ENCODE peak calls at places on chromosomes 16 and 17, in six cellular contexts. C is GM12878, Y is H1, W is K562, F is SK-N-SH, P is HepG2. A is an unnamed sample.

GRCh38 chr17:55230716-55231115 is 34.0 kb upstream of the HLF start:
- DNase-seq in Y (no peak), W (no peak), F (no peak), P (no peak), C (no peak), A (no peak)

GRCh38 chr16:89050119-89050867 is 43.4 kb upstream of the ACSF3 start:
- DNase-seq in Y (no peak), F (no peak), C (no peak), W (no peak), P (no peak), A (no peak)

GRCh38 chr16:66523861-66524354 is 26.0 kb downstream of the TK2 start:
- DNase-seq in Y (no peak), F (no peak), P (no peak), W (no peak), C (no peak), A (peak)

GRCh38 chr17:27778193-27778592 is 22.1 kb downstream of the NOS2 start:
- DNase-seq in C (no peak), P (no peak), W (no peak), F (no peak), Y (no peak), A (no peak)

GRCh38 chr17:55478971-55479370 is 32.3 kb downstream of the SMIM36 start:
- DNase-seq in Y (no peak), W (no peak), C (no peak), F (no peak), P (peak), A (no peak)

GRCh38 chr17:64042700-64043485 is 22.5 kb upstream of the ICAM2 start:
- DNase-seq in F (no peak), Y (no peak), W (no peak), C (no peak), P (no peak), A (no peak)

GRCh38 chr16:86511317-86512161 is 1.2 kb downstream of the FOXF1 start:
- DNase-seq in Y (no peak), F (no peak), P (no peak), W (no peak), C (no peak), A (no peak)

GRCh38 chr16:25109643-25110042 is 1.9 kb upstream of the LCMT1 start:
- DNase-seq in W (no peak), C (no peak), Y (no peak), P (peak), F (no peak), A (no peak)

GRCh38 chr17:72171703-72172670 is 51.2 kb downstream of the SOX9 start:
- DNase-seq in F (no peak), Y (no peak), P (no peak), W (no peak), C (no peak), A (no peak)

DNA sequence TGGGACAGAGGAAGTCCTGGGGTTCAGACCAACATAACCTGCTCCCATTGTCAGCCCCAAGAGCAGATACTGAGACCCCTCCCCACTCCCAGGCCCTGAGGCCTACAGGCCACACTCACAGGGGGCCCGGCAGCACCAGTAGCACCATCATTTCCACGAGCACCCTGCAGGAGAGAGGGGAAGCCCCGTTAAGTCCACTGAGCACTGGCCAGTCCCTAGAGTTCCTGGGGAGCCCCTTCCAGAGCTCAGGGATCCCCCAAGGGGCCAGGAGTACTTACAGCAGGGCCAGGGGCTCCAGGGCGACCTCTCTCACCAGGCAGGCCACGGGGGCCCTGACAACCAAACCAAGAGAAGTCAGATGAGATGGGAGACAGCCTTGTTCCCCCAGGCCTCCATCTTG is 5.4 kb downstream of the COL1A1 start:
- DNase-seq in P (no peak), F (no peak), W (no peak), Y (no peak), C (no peak), A (no peak)
- H3K27ac ChIP-seq in P (no peak), F (no peak), W (no peak), Y (no peak), C (no peak), A (no peak)

DNA sequence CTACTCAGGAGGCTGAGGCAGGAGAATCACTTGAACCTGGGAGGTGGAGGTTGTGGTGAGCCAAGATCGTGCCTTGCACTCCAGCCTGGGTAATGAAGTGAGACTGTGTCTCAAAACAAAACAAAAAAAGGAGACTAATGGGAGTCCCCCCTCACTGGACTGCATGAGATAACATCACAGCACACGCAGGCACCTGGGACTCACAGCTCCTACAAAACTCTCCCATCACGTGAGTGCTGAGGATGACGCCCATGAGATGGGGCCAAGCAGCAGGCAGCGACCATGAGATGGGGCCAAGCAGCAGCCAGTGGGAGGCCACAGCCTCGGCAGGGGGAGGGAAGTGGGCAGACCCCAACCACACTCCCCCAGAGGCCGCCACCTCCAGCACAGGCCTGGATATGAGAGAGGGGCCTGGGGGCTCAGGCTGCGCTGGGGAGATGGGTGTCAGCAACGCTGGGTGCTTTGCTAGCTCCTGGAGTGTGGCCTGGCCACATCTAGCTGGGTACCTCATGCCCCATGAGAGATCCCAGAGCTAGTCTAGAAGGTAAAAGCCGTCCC is 15.4 kb downstream of the DNAAF8 start:
- DNase-seq in P (no peak), Y (no peak), F (no peak), C (no peak), W (no peak), A (no peak)
- H3K4me3 ChIP-seq in P (no peak), Y (no peak), F (no peak), C (no peak), W (no peak), A (no peak)

GRCh38 chr17:66637491-66637890 is 197.4 kb upstream of the CACNG5 start:
- DNase-seq in C (no peak), W (no peak), F (no peak), P (no peak), Y (no peak), A (no peak)

GRCh38 chr17:66633322-66633965 is 201.5 kb upstream of the CACNG5 start:
- DNase-seq in Y (no peak), F (no peak), C (no peak), P (no peak), W (no peak), A (peak)

GRCh38 chr17:66634193-66634592 is 200.7 kb upstream of the CACNG5 start:
- DNase-seq in C (no peak), P (no peak), Y (no peak), W (no peak), F (no peak), A (no peak)

GRCh38 chr17:66636111-66636510 is 198.8 kb upstream of the CACNG5 start:
- DNase-seq in P (no peak), W (no peak), Y (no peak), C (no peak), F (no peak), A (no peak)

DNA sequence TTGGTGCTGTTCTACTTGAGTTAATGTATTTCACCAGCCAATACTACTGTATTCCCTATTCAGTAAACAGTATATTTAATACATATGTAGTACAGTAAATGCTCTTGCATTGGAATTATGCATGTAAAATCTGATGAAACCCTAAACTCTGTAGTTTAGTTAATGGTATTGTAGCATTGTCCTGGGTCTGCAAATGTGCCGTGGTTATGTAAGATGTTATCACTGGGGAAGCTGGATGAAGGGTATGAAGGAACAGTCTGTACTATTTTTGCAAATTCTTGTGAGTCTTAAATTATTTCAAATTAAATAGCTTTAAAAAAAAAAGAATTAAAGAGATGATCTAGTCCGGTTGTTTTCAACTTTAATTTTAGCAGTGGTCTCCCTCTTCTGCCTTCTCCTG is 199.3 kb upstream of the CACNG5 start:
- DNase-seq in W (no peak), F (no peak), C (no peak), Y (no peak), P (no peak), A (no peak)
- TF ChIP-seq GABPA in W (no peak), F (no peak), C (no peak), Y (no peak), P (no peak), A (no peak)

GRCh38 chr16:53707671-53708070 is 3.7 kb downstream of the FTO start:
- DNase-seq in W (no peak), C (no peak), P (no peak), Y (no peak), F (no peak), A (no peak)

GRCh38 chr16:53708490-53708889 is 4.5 kb downstream of the FTO start:
- DNase-seq in Y (no peak), W (no peak), C (no peak), F (no peak), P (no peak), A (no peak)

GRCh38 chr16:53703590-53704444 is at the start of the genes FTO and RPGRIP1L:
- DNase-seq in F (peak), P (peak), C (peak), W (peak), Y (peak), A (peak)

DNA sequence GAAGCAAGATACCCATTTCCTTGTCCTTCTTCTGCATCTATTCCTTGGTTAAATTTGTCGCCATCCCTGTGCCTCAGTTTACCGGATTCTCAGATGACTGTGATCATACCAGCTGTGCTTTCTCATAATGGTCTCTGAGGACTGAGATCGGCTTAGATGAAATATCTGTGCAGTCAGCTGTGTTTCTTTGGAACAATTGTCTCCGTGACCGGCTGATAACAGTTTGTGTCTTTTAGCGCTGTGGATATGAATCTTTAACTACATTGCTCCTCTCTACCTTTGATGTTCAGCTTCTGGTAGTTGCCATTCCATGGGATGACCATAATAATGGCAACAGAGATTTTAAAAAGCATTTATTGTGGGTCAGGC is 473 bp downstream of the FTO start:
- DNase-seq in W (no peak), F (no peak), Y (no peak), P (no peak), C (no peak), A (no peak)
- H3K27ac ChIP-seq in W (no peak), F (peak), Y (no peak), P (peak), C (peak), A (peak)

GRCh38 chr17:76138234-76138895 is 2.7 kb downstream of the FOXJ1 start:
- DNase-seq in W (no peak), Y (peak), F (peak), C (no peak), P (peak), A (no peak)

GRCh38 chr17:76137351-76138233 is 3.5 kb downstream of the FOXJ1 start:
- DNase-seq in C (no peak), W (peak), P (no peak), F (peak), Y (peak), A (no peak)

GRCh38 chr17:76139801-76140660 is 1.0 kb downstream of the FOXJ1 start:
- DNase-seq in Y (peak), C (no peak), W (peak), F (peak), P (no peak), A (no peak)

GRCh38 chr17:76139261-76139752 is 1.7 kb downstream of the FOXJ1 start:
- DNase-seq in Y (no peak), C (no peak), P (no peak), W (no peak), F (no peak), A (no peak)

GRCh38 chr17:76138896-76139248 is 2.2 kb downstream of the FOXJ1 start:
- DNase-seq in W (no peak), Y (no peak), P (no peak), C (no peak), F (no peak), A (no peak)
- H3K4me3 ChIP-seq in W (no peak), Y (peak), P (no peak), C (no peak), F (no peak), A (no peak)

GRCh38 chr17:81437221-81437651 is 42.0 kb downstream of the BAHCC1 start:
- DNase-seq in W (no peak), F (peak), Y (no peak), P (no peak), C (no peak), A (no peak)

GRCh38 chr17:81436294-81436849 is 41.1 kb downstream of the BAHCC1 start:
- DNase-seq in Y (no peak), F (peak), C (no peak), W (no peak), P (no peak), A (no peak)

GRCh38 chr17:81438688-81439087 is 43.4 kb downstream of the BAHCC1 start:
- DNase-seq in P (no peak), Y (no peak), W (no peak), C (no peak), F (no peak), A (no peak)

GRCh38 chr17:81439926-81440450 is 44.7 kb downstream of the BAHCC1 start:
- DNase-seq in F (no peak), P (no peak), Y (no peak), C (no peak), W (no peak), A (no peak)

GRCh38 chr17:81438024-81438664 is 42.9 kb downstream of the BAHCC1 start:
- DNase-seq in F (peak), C (no peak), P (no peak), Y (no peak), W (no peak), A (no peak)
- TF ChIP-seq GABPA in F (no peak), C (no peak), P (no peak), Y (no peak), W (no peak), A (no peak)

DNA sequence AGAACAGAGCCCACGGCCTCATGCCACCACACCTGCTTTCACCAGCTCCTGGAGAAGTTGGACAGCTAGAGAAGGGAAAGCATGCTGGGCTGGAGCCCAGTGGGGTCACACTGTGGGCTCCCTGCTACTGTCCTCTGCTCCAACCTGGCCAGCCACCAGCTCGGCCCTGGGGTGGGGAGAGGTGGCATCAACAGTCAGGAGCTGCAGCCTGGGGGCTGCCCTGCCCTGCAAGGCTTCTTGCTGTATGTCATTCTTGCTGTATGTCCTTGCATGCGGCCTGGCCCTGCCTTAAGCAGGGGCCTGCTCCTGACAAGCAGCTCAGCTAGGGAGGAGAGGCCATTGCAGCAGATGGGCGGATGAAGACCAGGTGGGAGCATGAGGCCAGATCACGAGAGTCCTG is 50.7 kb upstream of the CCL2 start:
- DNase-seq in F (no peak), W (no peak), P (no peak), Y (no peak), C (no peak), A (no peak)
- H3K27ac ChIP-seq in F (no peak), W (no peak), P (no peak), Y (no peak), C (no peak), A (no peak)

GRCh38 chr17:17032131-17032692 is 10.0 kb upstream of the MPRIP start:
- DNase-seq in P (peak), C (no peak), W (no peak), F (peak), Y (no peak), A (no peak)
- H3K4me3 ChIP-seq in P (peak), C (no peak), W (no peak), F (no peak), Y (no peak), A (no peak)

DNA sequence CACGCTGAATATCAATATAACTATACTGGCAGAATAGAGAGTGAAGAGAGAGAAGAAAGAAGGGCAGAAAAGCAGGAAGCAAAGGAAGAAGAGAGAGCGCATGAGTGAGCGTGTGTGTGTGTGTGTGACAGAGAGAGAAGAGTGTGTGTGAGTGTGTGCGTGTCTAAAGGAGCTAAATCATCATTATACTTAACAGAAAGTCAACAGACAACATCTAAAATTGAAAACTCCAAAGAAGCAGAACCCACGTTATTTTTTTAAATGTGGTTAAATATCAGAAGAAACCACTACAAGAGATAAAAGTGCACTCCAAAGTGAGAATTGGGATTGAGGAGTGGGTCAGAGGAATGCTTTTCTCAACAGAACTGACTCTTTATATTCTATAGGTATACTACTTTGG is 77.2 kb downstream of the BRIP1 start:
- DNase-seq in W (no peak), F (no peak), Y (no peak), P (no peak), C (no peak), A (no peak)
- TF ChIP-seq GABPA in W (no peak), F (no peak), Y (no peak), P (no peak), C (no peak), A (no peak)

GRCh38 chr17:67479119-67479517 is 102.0 kb downstream of the PITPNC1 start:
- DNase-seq in Y (no peak), W (no peak), F (no peak), P (no peak), C (no peak), A (no peak)
- H3K27ac ChIP-seq in Y (peak), W (no peak), F (no peak), P (no peak), C (no peak), A (no peak)